ENCODE peak calls at places on chromosomes 4 and X, in seven cellular contexts. Y, L, W, E, B, P and U are unnamed samples.

GRCh38 chr4:112058433-112058832 is 86.8 kb upstream of the FAM241A start:
- DNase-seq in P (no peak), B (no peak), W (no peak), L (peak), Y (no peak), E (no peak), U (no peak)

GRCh38 chrX:131548994-131549393 is 5.1 kb downstream of the OR13H1 start:
- DNase-seq in L (no peak), E (no peak), B (no peak), P (no peak), W (no peak), Y (no peak), U (no peak)

GRCh38 chrX:34880656-34881055 is 61.9 kb upstream of the FAM47B start:
- DNase-seq in P (no peak), W (no peak), E (no peak), B (no peak), Y (peak), L (peak), U (peak)

GRCh38 chr4:581753-582361 is 5.8 kb upstream of the TMEM271 start:
- DNase-seq in P (no peak), Y (no peak), L (no peak), E (no peak), B (no peak), W (no peak), U (no peak)

GRCh38 chrX:48958635-48959094 is 1.3 kb upstream of the OTUD5 start:
- DNase-seq in L (peak), Y (peak), E (peak), B (no peak), W (no peak), P (no peak), U (peak)

GRCh38 chr4:122234686-122235085 is 82.6 kb downstream of the BLTP1 start:
- DNase-seq in W (no peak), L (no peak), P (no peak), Y (no peak), E (no peak), B (no peak), U (no peak)

GRCh38 chrX:53280703-53281320 is 572 bp downstream of the IQSEC2 start:
- DNase-seq in W (no peak), Y (peak), L (peak), P (no peak), B (no peak), E (no peak), U (peak)

GRCh38 chr4:81215219-81215892 is at the start of gene PRKG2:
- DNase-seq in B (no peak), P (no peak), E (no peak), L (no peak), W (no peak), Y (peak), U (peak)

GRCh38 chr4:151824647-151825046 is 63.8 kb upstream of the GATB start:
- DNase-seq in Y (no peak), B (no peak), P (no peak), E (no peak), L (no peak), W (no peak), U (no peak)

GRCh38 chr4:150082241-150082640 is 4.0 kb downstream of the DCLK2 start:
- DNase-seq in P (no peak), L (no peak), Y (no peak), W (no peak), B (no peak), E (no peak), U (no peak)

GRCh38 chr4:168200685-168201084 is 108.3 kb downstream of the ANXA10 start:
- DNase-seq in B (no peak), W (no peak), L (peak), E (no peak), P (no peak), Y (no peak), U (peak)

GRCh38 chrX:125203737-125204578 is 115.7 kb upstream of the TEX13C start:
- DNase-seq in W (no peak), L (no peak), Y (peak), E (peak), P (no peak), B (no peak), U (peak)

GRCh38 chr4:143358419-143358818 is 21.7 kb downstream of the GAB1 start:
- DNase-seq in W (no peak), B (no peak), L (no peak), E (no peak), P (no peak), Y (no peak), U (no peak)

GRCh38 chr4:124711469-124712416 is 789 bp downstream of the ANKRD50 start:
- DNase-seq in B (peak), Y (peak), P (peak), W (no peak), E (peak), L (peak), U (peak)

GRCh38 chrX:43175428-43175827 is 397.5 kb upstream of the PPP1R2C start:
- DNase-seq in W (no peak), E (no peak), L (no peak), Y (no peak), P (no peak), B (no peak), U (no peak)

GRCh38 chr4:63529581-63529980 is 879.7 kb downstream of the TECRL start:
- DNase-seq in B (no peak), E (no peak), P (no peak), L (no peak), Y (no peak), W (no peak), U (no peak)

GRCh38 chr4:18980516-18981233 is 959.1 kb upstream of the LCORL start:
- DNase-seq in Y (no peak), P (no peak), B (peak), L (no peak), E (no peak), W (no peak), U (no peak)

GRCh38 chrX:106952988-106953387 is 32.8 kb downstream of the CLDN2 start:
- DNase-seq in E (peak), B (peak), W (no peak), Y (no peak), L (peak), P (no peak), U (peak)

GRCh38 chrX:1521459-1521956 is 15.5 kb downstream of the P2RY8 start:
- DNase-seq in E (peak), Y (no peak), B (peak), W (no peak), P (no peak), L (no peak), U (no peak)

GRCh38 chrX:23168291-23168690 is 166.4 kb upstream of the PTCHD1 start:
- DNase-seq in E (no peak), W (no peak), P (no peak), B (no peak), L (no peak), Y (no peak), U (no peak)